ENCODE peak calls at places on chromosomes 6 and 20, in seven cellular contexts. J is fibroblast of lung, V is MM.1S, C is upper lobe of right lung, B is mesendoderm, A is GM23248, R is breast epithelium. T is an unnamed sample. For H3K36me3 and H3K27me3, the result is how much of the 10 kb centered on the place peaks cover.

GRCh38 chr6:106077881-106078280 is 8.3 kb upstream of the PRDM1 start:
- DNase-seq in J (no peak), V (no peak), C (no peak), B (peak), A (no peak), R (no peak), T (no peak)

GRCh38 chr6:44921787-44922186 is 406.3 kb upstream of the RUNX2 start:
- DNase-seq in J (no peak), V (no peak), C (no peak), B (peak), A (no peak), R (no peak), T (no peak)

GRCh38 chr6:129440691-129441090 is 269.3 kb downstream of the ARHGAP18 start:
- DNase-seq in J (peak), V (no peak), C (no peak), B (peak), A (no peak), R (no peak), T (peak)

GRCh38 chr20:16821211-16822089 is 73.3 kb downstream of the OTOR start:
- DNase-seq in J (peak), V (peak), C (no peak), B (peak), A (peak), R (no peak), T (peak)

GRCh38 chr6:26175428-26176181 is 88.4 kb downstream of the HFE start:
- DNase-seq in J (peak), V (peak), C (no peak), B (peak), A (peak), R (no peak), T (peak)

GRCh38 chr6:44489912-44490604 is 102.6 kb downstream of the CDC5L start:
- DNase-seq in J (peak), V (no peak), C (no peak), B (no peak), A (peak), R (no peak), T (no peak)

GRCh38 chr6:34658605-34659218 is 37.9 kb downstream of the ILRUN start:
- DNase-seq in J (no peak), V (no peak), C (no peak), B (no peak), A (no peak), R (no peak), T (no peak)

GRCh38 chr6:71510057-71510713 is 221.6 kb downstream of the OGFRL1 start:
- DNase-seq in J (peak), V (peak), C (peak), B (peak), A (peak), R (no peak), T (peak)

GRCh38 chr20:4441191-4441590 is 280.5 kb upstream of the PRND start:
- DNase-seq in J (peak), V (no peak), C (no peak), B (no peak), A (peak), R (no peak), T (no peak)

GRCh38 chr6:141988954-141989705 is 143.6 kb upstream of the GJE1 start:
- DNase-seq in J (peak), V (peak), C (no peak), B (peak), A (peak), R (no peak), T (peak)

GRCh38 chr6:56477241-56477640 is 165.4 kb downstream of the DST start:
- DNase-seq in J (no peak), V (no peak), C (no peak), B (no peak), A (no peak), R (no peak), T (no peak)

GRCh38 chr6:167049275-167049674 is 50.1 kb downstream of the CEP43 start:
- DNase-seq in J (no peak), V (no peak), C (no peak), B (no peak), A (no peak), R (no peak), T (no peak)

GRCh38 chr20:41534842-41535241 is 83.3 kb downstream of the CHD6 start:
- DNase-seq in J (peak), V (no peak), C (no peak), B (no peak), A (peak), R (no peak), T (no peak)

GRCh38 chr20:58621906-58622548 is 29.1 kb upstream of the STX16 start:
- DNase-seq in J (no peak), V (no peak), C (no peak), B (no peak), A (no peak), R (no peak), T (no peak)

GRCh38 chr20:41095110-41095969 is 42.0 kb upstream of the PLCG1 start:
- DNase-seq in J (peak), V (peak), C (no peak), B (peak), A (peak), R (peak), T (peak)

GRCh38 chr6:73803562-73804221 is 107.7 kb downstream of the CD109 start:
- DNase-seq in J (peak), V (no peak), C (no peak), B (peak), A (peak), R (no peak), T (peak)

GRCh38 chr6:145042559-145042958 is 692.8 kb downstream of the EPM2A start:
- DNase-seq in J (no peak), V (no peak), C (no peak), B (peak), A (no peak), R (no peak), T (peak)

DNA sequence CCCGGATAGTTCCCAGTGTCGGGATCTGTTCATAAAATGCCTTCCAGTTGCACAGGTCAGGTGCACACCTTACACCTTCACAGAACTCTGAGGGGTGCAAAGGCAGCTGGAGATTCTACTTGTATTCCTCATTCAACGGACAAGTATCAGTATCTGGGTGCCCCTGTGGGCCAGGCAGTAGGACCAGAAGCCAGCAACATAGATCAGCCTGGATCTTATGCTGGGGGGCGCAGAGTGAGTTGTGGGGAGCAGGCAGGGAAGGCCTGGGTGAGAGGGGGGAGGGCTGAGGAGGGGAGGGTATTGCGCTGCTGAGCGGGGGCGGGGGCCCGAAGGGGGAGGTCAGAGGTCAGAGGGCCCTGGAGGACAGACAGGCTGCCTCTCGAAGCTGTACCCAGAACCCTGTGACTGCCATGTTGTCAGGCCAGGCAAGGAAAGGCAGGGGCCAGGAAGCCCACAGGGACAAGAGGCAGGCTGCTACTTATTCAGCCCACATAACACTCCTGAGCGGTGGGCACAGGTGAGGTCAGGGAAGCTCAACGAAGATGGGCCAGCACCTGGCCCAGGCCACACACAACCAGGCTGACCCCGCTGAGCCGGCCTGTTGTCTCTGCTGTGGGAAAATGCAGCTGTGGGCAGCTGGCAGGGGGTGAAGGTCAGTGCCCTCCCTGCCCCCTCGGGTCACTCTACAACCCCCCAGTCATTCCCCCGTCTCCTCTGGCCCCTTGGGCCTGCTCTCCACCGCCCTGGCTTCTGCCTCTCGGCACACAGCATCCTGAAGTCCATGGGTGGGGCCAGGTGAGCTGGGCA is 1.1 kb downstream of the OPRL1 start:
- DNase-seq in J (no peak), V (peak), C (no peak), B (no peak), A (no peak), R (no peak), T (no peak)
- H3K4me3 ChIP-seq in J (no peak), V (no peak), C (peak), B (no peak), A (peak), R (peak), T (peak)

DNA sequence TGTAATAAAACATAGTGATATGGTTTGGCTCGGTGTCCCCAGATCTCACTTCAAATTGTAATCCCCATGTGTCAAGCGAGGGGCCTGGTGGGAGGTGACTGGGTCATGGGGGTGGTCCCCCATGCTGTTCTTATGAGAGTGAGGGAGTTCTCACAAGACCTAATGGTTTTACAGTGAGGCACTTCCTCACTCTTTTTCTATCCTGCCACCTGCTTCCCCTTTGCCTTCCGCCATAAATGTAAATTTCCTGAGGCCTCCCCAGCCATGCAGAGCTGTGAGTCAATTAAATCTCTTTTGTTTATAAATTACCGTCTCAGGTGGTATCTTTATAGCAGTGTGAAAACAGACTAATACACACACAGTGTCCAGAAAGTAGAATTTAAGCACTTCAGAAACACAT is 78.5 kb downstream of the REPS1 start:
- DNase-seq in J (no peak), V (no peak), C (no peak), B (no peak), A (no peak), R (no peak), T (no peak)
- H3K36me3 ChIP-seq in J (under half), V (under half), C (half or more), B (under half), A (under half), R (under half), T (under half)

DNA sequence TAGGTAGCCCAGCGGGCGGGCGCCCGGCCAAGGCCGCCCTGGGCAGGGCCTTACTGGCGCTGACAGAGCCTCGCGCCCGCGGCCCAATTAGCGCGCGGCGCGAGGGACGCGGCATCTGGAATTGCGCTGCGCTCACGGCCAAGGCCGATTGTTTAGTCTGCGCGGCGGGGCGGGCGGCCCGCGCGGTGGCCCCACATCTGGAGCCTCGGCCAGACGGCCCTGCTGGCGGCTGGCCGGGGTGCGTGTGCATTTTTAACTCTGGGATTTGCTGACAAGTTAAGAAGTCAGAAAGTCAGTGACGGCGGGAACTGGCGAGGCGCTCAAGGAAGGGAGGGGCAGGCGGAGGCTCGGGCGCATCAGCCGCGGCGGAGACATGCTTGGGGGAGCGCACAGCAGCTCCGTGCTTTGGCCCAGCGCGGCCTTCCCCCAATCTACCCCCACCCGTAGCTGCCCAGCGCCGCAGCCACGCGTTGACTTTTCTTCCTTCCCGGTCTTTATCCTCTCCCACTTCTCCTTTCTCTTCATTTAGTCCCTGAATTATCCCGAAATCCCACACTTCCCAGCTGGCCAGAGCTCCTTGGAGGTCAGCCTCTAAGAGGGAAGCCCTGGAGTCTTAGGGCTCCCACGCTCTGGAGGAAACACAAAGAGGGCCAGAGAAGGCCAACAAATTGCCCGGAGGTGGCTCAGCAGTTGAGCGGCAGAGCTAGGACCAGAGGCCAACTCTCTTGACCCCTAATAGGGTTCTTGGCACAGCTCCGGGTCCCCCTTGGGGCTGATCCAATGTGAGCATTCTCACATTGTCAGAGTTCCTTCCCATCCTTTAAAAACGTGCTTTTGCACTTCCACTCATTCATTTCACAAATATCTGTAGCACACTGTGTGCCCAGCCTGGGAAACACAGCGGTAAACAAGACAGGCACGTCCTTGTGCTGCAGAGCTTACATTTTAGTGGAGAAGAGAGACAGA is 40.8 kb upstream of the FOXP4 start:
- DNase-seq in J (peak), V (no peak), C (peak), B (peak), A (peak), R (peak), T (peak)
- H3K27me3 ChIP-seq in J (under half), V (half or more), C (under half), B (under half), A (under half), R (under half), T (half or more)

GRCh38 chr20:38862226-38862625 is 56.7 kb downstream of the PPP1R16B start:
- DNase-seq in J (no peak), V (no peak), C (no peak), B (no peak), A (no peak), R (no peak), T (no peak)

GRCh38 chr20:38866265-38867061 is 59.8 kb upstream of the FAM83D start:
- DNase-seq in J (no peak), V (no peak), C (no peak), B (no peak), A (no peak), R (no peak), T (no peak)

GRCh38 chr20:38864662-38865061 is 59.2 kb downstream of the PPP1R16B start:
- DNase-seq in J (no peak), V (no peak), C (no peak), B (no peak), A (no peak), R (no peak), T (no peak)

GRCh38 chr20:38861071-38861401 is 55.5 kb downstream of the PPP1R16B start:
- DNase-seq in J (no peak), V (no peak), C (no peak), B (no peak), A (no peak), R (no peak), T (no peak)

DNA sequence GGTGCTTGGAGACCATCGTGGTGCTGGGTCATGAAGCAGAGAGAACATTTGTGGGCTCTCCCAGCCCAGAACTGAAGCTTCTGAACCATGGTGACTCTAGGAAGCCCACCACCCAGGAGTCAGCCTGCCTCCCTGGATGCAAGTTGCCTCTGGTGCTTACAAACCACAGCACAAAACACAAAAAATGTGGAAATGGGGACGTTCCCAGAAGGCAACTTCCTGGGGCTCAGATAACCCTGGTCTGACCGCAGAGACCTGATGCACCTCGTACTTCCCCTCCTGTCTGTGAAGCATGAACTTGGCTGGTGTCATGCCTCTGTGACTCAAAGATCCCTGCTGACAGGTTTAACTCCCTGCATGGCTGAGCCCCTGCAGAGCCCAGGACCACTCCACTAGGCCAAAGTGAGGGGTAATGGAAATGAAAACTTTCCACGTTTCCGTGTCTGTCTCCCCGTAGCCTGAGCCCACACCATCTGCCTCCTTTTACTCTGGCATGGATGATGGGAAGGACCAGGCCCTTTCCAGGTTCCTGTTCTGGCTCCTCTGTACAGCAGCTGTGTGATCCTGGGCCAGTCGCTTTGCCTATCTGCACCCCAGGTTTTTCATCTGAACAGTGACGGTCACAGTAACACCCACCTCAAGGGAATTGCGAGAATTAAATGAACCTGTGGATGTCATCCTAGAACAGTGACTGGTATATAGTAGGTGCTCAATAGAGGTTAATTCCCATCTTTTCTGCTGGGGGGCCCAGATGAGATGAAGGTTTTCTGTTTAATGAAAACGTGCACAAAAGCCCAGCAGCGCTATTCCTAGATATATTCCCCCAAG is 57.7 kb downstream of the PPP1R16B start:
- DNase-seq in J (no peak), V (no peak), C (no peak), B (no peak), A (no peak), R (no peak), T (no peak)
- H3K4me3 ChIP-seq in J (no peak), V (no peak), C (no peak), B (no peak), A (no peak), R (no peak), T (no peak)